ENCODE peak calls at places on chromosomes 11 and 22, in eight cellular contexts. Z is CD8-positive, alpha-beta T cell; E is left ventricle myocardium inferior; J is GM23338; W is CD4-positive, alpha-beta memory T cell; S is CD8-positive, alpha-beta memory T cell; X is heart right ventricle; U is heart left ventricle. R is an unnamed sample.

GRCh38 chr11:110356769-110357671 is 60.6 kb upstream of the RDX start:
- DNase-seq in Z (no peak), E (no peak), J (no peak), W (no peak), S (no peak), X (no peak), U (no peak), R (no peak)

GRCh38 chr11:12066056-12066798 is 44.2 kb upstream of the MICAL2 start:
- DNase-seq in Z (no peak), E (no peak), J (no peak), W (no peak), S (no peak), X (no peak), U (no peak), R (no peak)

GRCh38 chr11:22786475-22786874 is 43.1 kb downstream of the SVIP start:
- DNase-seq in Z (no peak), E (no peak), J (no peak), W (no peak), S (no peak), X (no peak), U (no peak), R (no peak)

GRCh38 chr11:75536786-75537629 is 11.3 kb upstream of the GDPD5 start:
- DNase-seq in Z (peak; percentile 48), E (no peak), J (no peak), W (no peak), S (peak; percentile 21), X (no peak), U (peak; percentile 15), R (no peak)

GRCh38 chr11:126267650-126268049 is 1.0 kb downstream of the SRPRA start:
- DNase-seq in Z (no peak), E (no peak), J (no peak), W (no peak), S (no peak), X (no peak), U (no peak), R (no peak)

GRCh38 chr22:50314455-50315288 is 7.2 kb upstream of the PLXNB2 start:
- DNase-seq in Z (peak; percentile 80), E (peak; percentile 50), J (peak; percentile 46), W (peak; percentile 58), S (peak; percentile 52), X (peak; percentile 61), U (peak; percentile 51), R (no peak)

GRCh38 chr11:119432484-119433368 is 9.8 kb upstream of the THY1 start:
- DNase-seq in Z (no peak), E (no peak), J (peak; percentile 55), W (no peak), S (no peak), X (no peak), U (no peak), R (no peak)

GRCh38 chr11:115222218-115222862 is 281.9 kb downstream of the CADM1 start:
- DNase-seq in Z (no peak), E (no peak), J (peak; percentile 28), W (no peak), S (no peak), X (no peak), U (no peak), R (no peak)

GRCh38 chr11:69089258-69089657 is 40.5 kb downstream of the TPCN2 start:
- DNase-seq in Z (no peak), E (peak; percentile 73), J (no peak), W (no peak), S (no peak), X (peak; percentile 54), U (peak; percentile 81), R (no peak)

GRCh38 chr11:9015677-9016076 is 11.9 kb upstream of the NRIP3 start:
- DNase-seq in Z (peak; percentile 55), E (peak; percentile 29), J (peak; percentile 92), W (peak; percentile 55), S (peak; percentile 8), X (no peak), U (peak; percentile 59), R (no peak)

GRCh38 chr11:77071671-77072605 is 5.2 kb downstream of the CAPN5 start:
- DNase-seq in Z (no peak), E (no peak), J (no peak), W (no peak), S (no peak), X (no peak), U (peak; percentile 18), R (no peak)

GRCh38 chr22:24807284-24807950 is 1.4 kb downstream of the SGSM1 start:
- DNase-seq in Z (no peak), E (peak; percentile 32), J (peak; percentile 22), W (no peak), S (no peak), X (peak; percentile 29), U (peak; percentile 61), R (peak; percentile 90)

GRCh38 chr11:29293825-29294224 is 723.0 kb downstream of the KCNA4 start:
- DNase-seq in Z (no peak), E (no peak), J (no peak), W (no peak), S (no peak), X (no peak), U (no peak), R (no peak)

GRCh38 chr11:101666916-101667315 is 83.1 kb upstream of the TRPC6 start:
- DNase-seq in Z (no peak), E (no peak), J (no peak), W (no peak), S (no peak), X (no peak), U (no peak), R (no peak)

GRCh38 chr11:43925932-43926505 is 16.4 kb upstream of the C11orf96 start:
- DNase-seq in Z (no peak), E (no peak), J (no peak), W (no peak), S (no peak), X (no peak), U (no peak), R (no peak)

GRCh38 chr11:43922974-43923326 is 19.5 kb upstream of the C11orf96 start:
- DNase-seq in Z (no peak), E (no peak), J (no peak), W (no peak), S (no peak), X (no peak), U (no peak), R (peak; percentile 77)

GRCh38 chr11:43923327-43924111 is 18.9 kb upstream of the C11orf96 start:
- DNase-seq in Z (no peak), E (peak; percentile 49), J (no peak), W (no peak), S (no peak), X (peak; percentile 44), U (peak; percentile 70), R (peak; percentile 89)

GRCh38 chr11:43925063-43925931 is 17.1 kb upstream of the C11orf96 start:
- DNase-seq in Z (no peak), E (no peak), J (no peak), W (no peak), S (no peak), X (no peak), U (no peak), R (peak; percentile 61)

DNA sequence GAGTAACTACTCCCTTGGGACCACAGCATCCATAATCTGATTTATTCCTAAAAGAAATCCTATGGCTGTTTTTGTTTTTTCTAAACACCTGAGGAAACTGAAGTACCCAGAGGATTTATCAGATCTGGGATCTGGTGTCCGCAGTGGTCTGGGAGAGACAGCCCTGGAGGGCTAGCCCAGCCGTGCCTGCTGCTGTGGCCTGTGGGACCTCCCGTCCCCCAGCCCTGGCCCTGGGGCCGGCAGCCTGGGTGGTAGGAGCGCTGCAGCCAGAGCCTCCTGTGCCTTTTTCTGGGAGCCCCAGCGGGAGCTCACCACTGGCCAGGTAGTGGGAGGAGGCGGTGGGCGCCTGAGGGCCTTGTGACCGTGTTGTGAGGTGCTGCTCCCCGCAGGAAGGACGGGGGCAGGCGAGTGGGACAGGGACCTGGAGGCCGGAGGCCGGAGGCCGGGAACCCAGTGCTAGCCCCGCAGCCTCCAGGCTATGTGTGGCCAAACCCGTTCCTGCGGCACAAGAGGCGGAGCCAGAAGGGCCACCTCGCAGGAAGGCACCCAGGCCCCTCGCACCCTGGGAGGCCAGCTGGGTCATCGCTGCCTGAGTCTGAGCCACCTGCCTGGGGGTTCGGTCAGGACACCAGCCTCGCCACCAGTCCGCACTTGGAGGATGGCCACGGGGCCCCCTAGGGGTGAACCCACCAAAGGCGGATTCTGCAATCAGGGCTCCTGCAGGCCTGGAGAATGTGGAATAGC is 18.2 kb upstream of the C11orf96 start:
- DNase-seq in Z (no peak), E (no peak), J (peak; percentile 53), W (no peak), S (no peak), X (no peak), U (no peak), R (peak; percentile 67)
- H3K27ac ChIP-seq in Z (no peak overlapping the region), E (peak overlapping the region; percentile 84), J (no peak overlapping the region), W (no peak overlapping the region), S (no peak overlapping the region), X (peak overlapping the region; percentile 74), U (peak overlapping the region; percentile 80), R (peak overlapping the region; percentile 99)

GRCh38 chr11:14620027-14620511 is 23.5 kb upstream of the PDE3B start:
- DNase-seq in Z (no peak), E (no peak), J (no peak), W (no peak), S (no peak), X (no peak), U (no peak), R (no peak)
- H3K4me1 ChIP-seq in Z (peaks cover 33% of the 10 kb centered on the region), E (no peaks in the 10 kb centered on the region), J (no peaks in the 10 kb centered on the region), W (peaks cover 5% of the 10 kb centered on the region), S (peaks cover 9% of the 10 kb centered on the region), X (no peaks in the 10 kb centered on the region), U (no peaks in the 10 kb centered on the region), R (no peaks in the 10 kb centered on the region)

DNA sequence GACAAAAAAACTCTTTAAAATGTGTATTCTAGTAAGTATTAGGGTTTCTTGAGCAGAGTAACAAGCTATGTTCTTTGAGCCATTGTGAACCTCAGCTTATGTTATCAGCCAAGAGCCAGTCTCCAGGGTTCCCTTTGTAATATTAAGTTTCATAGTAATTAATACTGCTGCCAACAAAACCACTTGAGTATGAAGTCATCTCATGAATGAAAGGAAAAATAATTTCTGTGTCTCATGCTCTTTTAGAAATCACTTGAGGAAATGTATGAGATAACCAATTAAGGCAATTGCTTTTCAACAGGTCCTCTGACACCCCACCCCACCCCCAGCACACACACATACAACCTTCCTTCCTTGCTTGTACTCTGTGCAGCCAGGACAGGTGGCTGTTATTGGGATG is 59.9 kb downstream of the BBOX1 start:
- DNase-seq in Z (no peak), E (no peak), J (no peak), W (no peak), S (no peak), X (no peak), U (no peak), R (no peak)
- H3K27me3 ChIP-seq in Z (no peaks in the 10 kb centered on the region), E (no peaks in the 10 kb centered on the region), J (no peaks in the 10 kb centered on the region), W (no peaks in the 10 kb centered on the region), S (no peaks in the 10 kb centered on the region), X (no peaks in the 10 kb centered on the region), U (no peaks in the 10 kb centered on the region), R (no peaks in the 10 kb centered on the region)

DNA sequence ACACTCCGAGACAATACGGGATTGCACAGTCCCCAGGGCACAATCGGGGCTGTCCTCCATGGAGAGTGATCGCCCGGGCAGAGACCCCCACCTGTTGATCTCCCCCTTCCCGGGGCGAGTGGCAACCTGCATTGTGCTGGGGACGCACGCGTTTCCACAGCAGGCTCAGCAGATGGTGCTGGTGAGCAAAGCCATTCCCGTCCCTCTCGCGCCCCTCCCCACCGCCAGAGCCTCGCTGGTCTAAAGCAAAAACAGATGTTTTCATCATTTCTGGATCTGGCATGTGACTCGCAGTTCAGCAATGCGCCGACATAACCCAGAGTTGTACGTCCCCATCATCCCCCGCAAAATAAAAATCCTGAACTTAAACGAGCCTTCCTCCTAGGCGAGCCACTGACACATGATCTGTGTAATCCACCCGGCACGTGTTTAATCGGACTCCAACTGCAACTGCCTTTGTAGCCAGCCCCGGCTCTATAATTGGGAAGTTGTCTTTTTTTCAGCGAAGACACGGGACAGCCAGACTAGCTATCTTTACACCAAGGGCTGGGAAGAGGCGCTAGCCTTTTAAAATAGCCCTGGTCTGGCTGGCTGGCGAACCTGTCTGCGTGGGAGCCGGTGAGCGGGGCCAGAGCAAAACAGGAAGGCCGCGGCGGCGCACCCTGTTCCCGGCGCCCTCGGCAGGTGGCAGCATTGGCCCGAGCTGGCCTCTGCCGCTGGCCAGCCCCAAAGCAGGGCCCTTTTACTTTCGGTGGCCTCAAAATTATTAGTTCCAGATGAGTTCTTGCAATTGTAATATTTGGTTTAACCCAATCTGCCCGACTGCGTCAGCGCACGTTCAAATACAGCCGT is 202.9 kb upstream of the SORL1-AS1 start:
- DNase-seq in Z (peak; percentile 63), E (peak; percentile 88), J (peak; percentile 91), W (peak; percentile 53), S (peak; percentile 36), X (peak; percentile 88), U (peak; percentile 91), R (peak; percentile 93)
- H3K27ac ChIP-seq in Z (peak overlapping the region; percentile 52), E (peak overlapping the region; percentile 92), J (peak overlapping the region; percentile 79), W (peak overlapping the region; percentile 23), S (no peak overlapping the region), X (peak overlapping the region; percentile 92), U (peak overlapping the region; percentile 93), R (peak overlapping the region; percentile 95)

R was measured in ascending aorta.